ENCODE peak calls at places on chromosomes 4 and X, in seven cellular contexts. One of them, this sample, is unnamed.

GRCh38 chr4:67393007-67393406 is 152.3 kb downstream of the CENPC start:
- DNase-seq in CD8-positive, alpha-beta memory T cell: no peak
- DNase-seq in NCI-H2029: no peak
- DNase-seq in effector CD4-positive, alpha-beta T cell: no peak
- DNase-seq in B cell: no peak
- DNase-seq in NCI-H1694 treated with DMSO at 0.1 percent for 48 hours: no peak
- DNase-seq in T-cell: no peak
- DNase-seq in this sample: no peak

GRCh38 chr4:155722816-155723499 is 35.9 kb upstream of the GUCY1B1 start:
- DNase-seq in CD8-positive, alpha-beta memory T cell: no peak
- DNase-seq in NCI-H2029: no peak
- DNase-seq in effector CD4-positive, alpha-beta T cell: no peak
- DNase-seq in B cell: no peak
- DNase-seq in NCI-H1694 treated with DMSO at 0.1 percent for 48 hours: no peak
- DNase-seq in T-cell: no peak
- DNase-seq in this sample: no peak

GRCh38 chr4:146382194-146382593 is 139.5 kb downstream of the SLC10A7 start:
- DNase-seq in CD8-positive, alpha-beta memory T cell: no peak
- DNase-seq in NCI-H2029: peak
- DNase-seq in effector CD4-positive, alpha-beta T cell: no peak
- DNase-seq in B cell: no peak
- DNase-seq in NCI-H1694 treated with DMSO at 0.1 percent for 48 hours: no peak
- DNase-seq in T-cell: no peak
- DNase-seq in this sample: no peak

GRCh38 chr4:8395504-8395903 is 45.0 kb downstream of the ACOX3 start:
- DNase-seq in CD8-positive, alpha-beta memory T cell: no peak
- DNase-seq in NCI-H2029: no peak
- DNase-seq in effector CD4-positive, alpha-beta T cell: no peak
- DNase-seq in B cell: no peak
- DNase-seq in NCI-H1694 treated with DMSO at 0.1 percent for 48 hours: no peak
- DNase-seq in T-cell: no peak
- DNase-seq in this sample: no peak

GRCh38 chrX:17456526-17456925 is 81.5 kb downstream of the NHS start:
- DNase-seq in CD8-positive, alpha-beta memory T cell: no peak
- DNase-seq in NCI-H2029: no peak
- DNase-seq in effector CD4-positive, alpha-beta T cell: no peak
- DNase-seq in B cell: no peak
- DNase-seq in NCI-H1694 treated with DMSO at 0.1 percent for 48 hours: peak
- DNase-seq in T-cell: no peak
- DNase-seq in this sample: no peak

GRCh38 chrX:44896566-44897186 is 23.7 kb downstream of the KDM6A start:
- DNase-seq in CD8-positive, alpha-beta memory T cell: no peak
- DNase-seq in NCI-H2029: no peak
- DNase-seq in effector CD4-positive, alpha-beta T cell: no peak
- DNase-seq in B cell: no peak
- DNase-seq in NCI-H1694 treated with DMSO at 0.1 percent for 48 hours: no peak
- DNase-seq in T-cell: no peak
- DNase-seq in this sample: no peak

GRCh38 chrX:48482526-48482925 is 6.5 kb downstream of the FTSJ1 start:
- DNase-seq in CD8-positive, alpha-beta memory T cell: no peak
- DNase-seq in NCI-H2029: no peak
- DNase-seq in effector CD4-positive, alpha-beta T cell: no peak
- DNase-seq in B cell: no peak
- DNase-seq in NCI-H1694 treated with DMSO at 0.1 percent for 48 hours: no peak
- DNase-seq in T-cell: no peak
- DNase-seq in this sample: no peak

GRCh38 chrX:23811135-23811781 is 28.3 kb downstream of the SAT1 start:
- DNase-seq in CD8-positive, alpha-beta memory T cell: no peak
- DNase-seq in NCI-H2029: no peak
- DNase-seq in effector CD4-positive, alpha-beta T cell: no peak
- DNase-seq in B cell: peak
- DNase-seq in NCI-H1694 treated with DMSO at 0.1 percent for 48 hours: no peak
- DNase-seq in T-cell: no peak
- DNase-seq in this sample: no peak

GRCh38 chr4:37995981-37996770 is 36.0 kb downstream of the PTTG2 start:
- DNase-seq in CD8-positive, alpha-beta memory T cell: no peak
- DNase-seq in NCI-H2029: no peak
- DNase-seq in effector CD4-positive, alpha-beta T cell: no peak
- DNase-seq in B cell: no peak
- DNase-seq in NCI-H1694 treated with DMSO at 0.1 percent for 48 hours: no peak
- DNase-seq in T-cell: no peak
- DNase-seq in this sample: no peak

GRCh38 chr4:55947912-55948725 is 626 bp upstream of the CEP135 start:
- DNase-seq in CD8-positive, alpha-beta memory T cell: peak
- DNase-seq in NCI-H2029: no peak
- DNase-seq in effector CD4-positive, alpha-beta T cell: peak
- DNase-seq in B cell: peak
- DNase-seq in NCI-H1694 treated with DMSO at 0.1 percent for 48 hours: no peak
- DNase-seq in T-cell: peak
- DNase-seq in this sample: peak

GRCh38 chr4:113869743-113870375 is 108.3 kb upstream of the CAMK2D start:
- DNase-seq in CD8-positive, alpha-beta memory T cell: no peak
- DNase-seq in NCI-H2029: no peak
- DNase-seq in effector CD4-positive, alpha-beta T cell: no peak
- DNase-seq in B cell: peak
- DNase-seq in NCI-H1694 treated with DMSO at 0.1 percent for 48 hours: no peak
- DNase-seq in T-cell: no peak
- DNase-seq in this sample: no peak

GRCh38 chrX:129540725-129541184 is 696 bp downstream of the OCRL start:
- DNase-seq in CD8-positive, alpha-beta memory T cell: no peak
- DNase-seq in NCI-H2029: no peak
- DNase-seq in effector CD4-positive, alpha-beta T cell: no peak
- DNase-seq in B cell: peak
- DNase-seq in NCI-H1694 treated with DMSO at 0.1 percent for 48 hours: no peak
- DNase-seq in T-cell: no peak
- DNase-seq in this sample: no peak

GRCh38 chrX:76454456-76454927 is 27.0 kb downstream of the MAGEE1 start:
- DNase-seq in CD8-positive, alpha-beta memory T cell: no peak
- DNase-seq in NCI-H2029: no peak
- DNase-seq in effector CD4-positive, alpha-beta T cell: no peak
- DNase-seq in B cell: peak
- DNase-seq in NCI-H1694 treated with DMSO at 0.1 percent for 48 hours: peak
- DNase-seq in T-cell: no peak
- DNase-seq in this sample: no peak

GRCh38 chrX:91434351-91435168 is at the start of gene PABPC5:
- DNase-seq in CD8-positive, alpha-beta memory T cell: no peak
- DNase-seq in NCI-H2029: no peak
- DNase-seq in effector CD4-positive, alpha-beta T cell: no peak
- DNase-seq in B cell: no peak
- DNase-seq in NCI-H1694 treated with DMSO at 0.1 percent for 48 hours: peak
- DNase-seq in T-cell: no peak
- DNase-seq in this sample: no peak